ENCODE peak calls at places on chromosomes 6 and 20, in ten cellular contexts. One of them, this sample, is unnamed.
A peak's percentile ranks its signal among the peaks of the same experiment; 100 is the strongest.

GRCh38 chr20:61015602-61016001 is 236.5 kb upstream of the CDH4 start:
- DNase-seq in RWPE1: no peak
- DNase-seq in NCI-H2081: no peak
- DNase-seq in naive thymus-derived CD4-positive, alpha-beta T cell: no peak
- DNase-seq in amygdala: no peak
- DNase-seq in thyroid gland: no peak
- DNase-seq in hippocampal formation: no peak
- DNase-seq in stimulated activated CD4-positive, alpha-beta T cell treated with anti-CD3 and anti-CD28 coated beads, Interleukin-2, amount 100 ng/mL, for 48 hours: no peak
- DNase-seq in BJ: no peak
- DNase-seq in ecto neural progenitor cell: no peak
- DNase-seq in this sample: no peak

GRCh38 chr20:33079267-33079666 is at the start of gene BPIFB4:
- DNase-seq in RWPE1: no peak
- DNase-seq in NCI-H2081: no peak
- DNase-seq in naive thymus-derived CD4-positive, alpha-beta T cell: no peak
- DNase-seq in amygdala: no peak
- DNase-seq in thyroid gland: no peak
- DNase-seq in hippocampal formation: no peak
- DNase-seq in stimulated activated CD4-positive, alpha-beta T cell treated with anti-CD3 and anti-CD28 coated beads, Interleukin-2, amount 100 ng/mL, for 48 hours: no peak
- DNase-seq in BJ: no peak
- DNase-seq in ecto neural progenitor cell: no peak
- DNase-seq in this sample: no peak

GRCh38 chr20:53891306-53891894 is 179.0 kb downstream of the BCAS1 start:
- DNase-seq in RWPE1: no peak
- DNase-seq in NCI-H2081: no peak
- DNase-seq in naive thymus-derived CD4-positive, alpha-beta T cell: no peak
- DNase-seq in amygdala: no peak
- DNase-seq in thyroid gland: no peak
- DNase-seq in hippocampal formation: no peak
- DNase-seq in stimulated activated CD4-positive, alpha-beta T cell treated with anti-CD3 and anti-CD28 coated beads, Interleukin-2, amount 100 ng/mL, for 48 hours: no peak
- DNase-seq in BJ: no peak
- DNase-seq in ecto neural progenitor cell: no peak
- DNase-seq in this sample: no peak

GRCh38 chr20:31937820-31938219 is 14.0 kb downstream of the PDRG1 start:
- DNase-seq in RWPE1: no peak
- DNase-seq in NCI-H2081: no peak
- DNase-seq in naive thymus-derived CD4-positive, alpha-beta T cell: no peak
- DNase-seq in amygdala: no peak
- DNase-seq in thyroid gland: no peak
- DNase-seq in hippocampal formation: no peak
- DNase-seq in stimulated activated CD4-positive, alpha-beta T cell treated with anti-CD3 and anti-CD28 coated beads, Interleukin-2, amount 100 ng/mL, for 48 hours: no peak
- DNase-seq in BJ: no peak
- DNase-seq in ecto neural progenitor cell: no peak
- DNase-seq in this sample: no peak

GRCh38 chr6:29678114-29678513 is 2.8 kb downstream of the ZFP57 start:
- DNase-seq in RWPE1: peak; percentile 80
- DNase-seq in NCI-H2081: no peak
- DNase-seq in naive thymus-derived CD4-positive, alpha-beta T cell: no peak
- DNase-seq in amygdala: no peak
- DNase-seq in thyroid gland: no peak
- DNase-seq in hippocampal formation: no peak
- DNase-seq in stimulated activated CD4-positive, alpha-beta T cell treated with anti-CD3 and anti-CD28 coated beads, Interleukin-2, amount 100 ng/mL, for 48 hours: no peak
- DNase-seq in BJ: no peak
- DNase-seq in ecto neural progenitor cell: no peak
- DNase-seq in this sample: no peak

GRCh38 chr6:4950849-4951533 is 52.8 kb downstream of the RPP40 start:
- DNase-seq in RWPE1: peak; percentile 46
- DNase-seq in NCI-H2081: no peak
- DNase-seq in naive thymus-derived CD4-positive, alpha-beta T cell: no peak
- DNase-seq in amygdala: no peak
- DNase-seq in thyroid gland: no peak
- DNase-seq in hippocampal formation: no peak
- DNase-seq in stimulated activated CD4-positive, alpha-beta T cell treated with anti-CD3 and anti-CD28 coated beads, Interleukin-2, amount 100 ng/mL, for 48 hours: no peak
- DNase-seq in BJ: no peak
- DNase-seq in ecto neural progenitor cell: no peak
- DNase-seq in this sample: no peak

GRCh38 chr20:19992996-19993908 is 23.9 kb upstream of the NAA20 start:
- DNase-seq in RWPE1: peak; percentile 95
- DNase-seq in NCI-H2081: no peak
- DNase-seq in naive thymus-derived CD4-positive, alpha-beta T cell: no peak
- DNase-seq in amygdala: no peak
- DNase-seq in thyroid gland: no peak
- DNase-seq in hippocampal formation: peak; percentile 42
- DNase-seq in stimulated activated CD4-positive, alpha-beta T cell treated with anti-CD3 and anti-CD28 coated beads, Interleukin-2, amount 100 ng/mL, for 48 hours: no peak
- DNase-seq in BJ: peak; percentile 87
- DNase-seq in ecto neural progenitor cell: no peak
- DNase-seq in this sample: no peak

GRCh38 chr6:21593927-21594421 is 423 bp downstream of the SOX4 start:
- DNase-seq in RWPE1: peak; percentile 26
- DNase-seq in NCI-H2081: no peak
- DNase-seq in naive thymus-derived CD4-positive, alpha-beta T cell: no peak
- DNase-seq in amygdala: peak; percentile 33
- DNase-seq in thyroid gland: peak; percentile 64
- DNase-seq in hippocampal formation: no peak
- DNase-seq in stimulated activated CD4-positive, alpha-beta T cell treated with anti-CD3 and anti-CD28 coated beads, Interleukin-2, amount 100 ng/mL, for 48 hours: peak; percentile 1
- DNase-seq in BJ: no peak
- DNase-seq in ecto neural progenitor cell: peak; percentile 65
- DNase-seq in this sample: no peak

GRCh38 chr20:664151-664550 is 11.2 kb upstream of the SRXN1 start:
- DNase-seq in RWPE1: no peak
- DNase-seq in NCI-H2081: no peak
- DNase-seq in naive thymus-derived CD4-positive, alpha-beta T cell: no peak
- DNase-seq in amygdala: no peak
- DNase-seq in thyroid gland: no peak
- DNase-seq in hippocampal formation: no peak
- DNase-seq in stimulated activated CD4-positive, alpha-beta T cell treated with anti-CD3 and anti-CD28 coated beads, Interleukin-2, amount 100 ng/mL, for 48 hours: no peak
- DNase-seq in BJ: no peak
- DNase-seq in ecto neural progenitor cell: no peak
- DNase-seq in this sample: no peak

GRCh38 chr20:4560667-4561066 is 161.0 kb upstream of the PRND start:
- DNase-seq in RWPE1: no peak
- DNase-seq in NCI-H2081: no peak
- DNase-seq in naive thymus-derived CD4-positive, alpha-beta T cell: no peak
- DNase-seq in amygdala: no peak
- DNase-seq in thyroid gland: no peak
- DNase-seq in hippocampal formation: no peak
- DNase-seq in stimulated activated CD4-positive, alpha-beta T cell treated with anti-CD3 and anti-CD28 coated beads, Interleukin-2, amount 100 ng/mL, for 48 hours: no peak
- DNase-seq in BJ: no peak
- DNase-seq in ecto neural progenitor cell: no peak
- DNase-seq in this sample: no peak

GRCh38 chr6:13762648-13763441 is 51.2 kb upstream of the RANBP9 start:
- DNase-seq in RWPE1: peak; percentile 56
- DNase-seq in NCI-H2081: no peak
- DNase-seq in naive thymus-derived CD4-positive, alpha-beta T cell: peak; percentile 33
- DNase-seq in amygdala: no peak
- DNase-seq in thyroid gland: peak; percentile 61
- DNase-seq in hippocampal formation: no peak
- DNase-seq in stimulated activated CD4-positive, alpha-beta T cell treated with anti-CD3 and anti-CD28 coated beads, Interleukin-2, amount 100 ng/mL, for 48 hours: peak; percentile 7
- DNase-seq in BJ: peak; percentile 85
- DNase-seq in ecto neural progenitor cell: no peak
- DNase-seq in this sample: no peak

GRCh38 chr20:12047838-12048432 is 130.2 kb downstream of the BTBD3 start:
- DNase-seq in RWPE1: no peak
- DNase-seq in NCI-H2081: peak; percentile 29
- DNase-seq in naive thymus-derived CD4-positive, alpha-beta T cell: no peak
- DNase-seq in amygdala: no peak
- DNase-seq in thyroid gland: no peak
- DNase-seq in hippocampal formation: no peak
- DNase-seq in stimulated activated CD4-positive, alpha-beta T cell treated with anti-CD3 and anti-CD28 coated beads, Interleukin-2, amount 100 ng/mL, for 48 hours: no peak
- DNase-seq in BJ: no peak
- DNase-seq in ecto neural progenitor cell: no peak
- DNase-seq in this sample: no peak

GRCh38 chr6:43264599-43264998 is 21.3 kb downstream of the TTBK1 start:
- DNase-seq in RWPE1: no peak
- DNase-seq in NCI-H2081: no peak
- DNase-seq in naive thymus-derived CD4-positive, alpha-beta T cell: no peak
- DNase-seq in amygdala: no peak
- DNase-seq in thyroid gland: no peak
- DNase-seq in hippocampal formation: no peak
- DNase-seq in stimulated activated CD4-positive, alpha-beta T cell treated with anti-CD3 and anti-CD28 coated beads, Interleukin-2, amount 100 ng/mL, for 48 hours: no peak
- DNase-seq in BJ: no peak
- DNase-seq in ecto neural progenitor cell: no peak
- DNase-seq in this sample: no peak

GRCh38 chr6:109420751-109421150 is 19.7 kb downstream of the PPIL6 start:
- DNase-seq in RWPE1: peak; percentile 29
- DNase-seq in NCI-H2081: no peak
- DNase-seq in naive thymus-derived CD4-positive, alpha-beta T cell: no peak
- DNase-seq in amygdala: no peak
- DNase-seq in thyroid gland: peak; percentile 69
- DNase-seq in hippocampal formation: no peak
- DNase-seq in stimulated activated CD4-positive, alpha-beta T cell treated with anti-CD3 and anti-CD28 coated beads, Interleukin-2, amount 100 ng/mL, for 48 hours: no peak
- DNase-seq in BJ: no peak
- DNase-seq in ecto neural progenitor cell: no peak
- DNase-seq in this sample: no peak

GRCh38 chr20:48717095-48717958 is 110.5 kb downstream of the PREX1 start:
- DNase-seq in RWPE1: no peak
- DNase-seq in NCI-H2081: no peak
- DNase-seq in naive thymus-derived CD4-positive, alpha-beta T cell: no peak
- DNase-seq in amygdala: no peak
- DNase-seq in thyroid gland: no peak
- DNase-seq in hippocampal formation: peak; percentile 43
- DNase-seq in stimulated activated CD4-positive, alpha-beta T cell treated with anti-CD3 and anti-CD28 coated beads, Interleukin-2, amount 100 ng/mL, for 48 hours: no peak
- DNase-seq in BJ: no peak
- DNase-seq in ecto neural progenitor cell: no peak
- DNase-seq in this sample: no peak

GRCh38 chr20:37686762-37687477 is 6.9 kb upstream of the CTNNBL1 start:
- DNase-seq in RWPE1: peak; percentile 68
- DNase-seq in NCI-H2081: no peak
- DNase-seq in naive thymus-derived CD4-positive, alpha-beta T cell: no peak
- DNase-seq in amygdala: no peak
- DNase-seq in thyroid gland: no peak
- DNase-seq in hippocampal formation: no peak
- DNase-seq in stimulated activated CD4-positive, alpha-beta T cell treated with anti-CD3 and anti-CD28 coated beads, Interleukin-2, amount 100 ng/mL, for 48 hours: no peak
- DNase-seq in BJ: no peak
- DNase-seq in ecto neural progenitor cell: no peak
- DNase-seq in this sample: no peak

GRCh38 chr20:63124092-63124781 is 91.7 kb downstream of the YTHDF1 start:
- DNase-seq in RWPE1: peak; percentile 86
- DNase-seq in NCI-H2081: no peak
- DNase-seq in naive thymus-derived CD4-positive, alpha-beta T cell: no peak
- DNase-seq in amygdala: no peak
- DNase-seq in thyroid gland: no peak
- DNase-seq in hippocampal formation: no peak
- DNase-seq in stimulated activated CD4-positive, alpha-beta T cell treated with anti-CD3 and anti-CD28 coated beads, Interleukin-2, amount 100 ng/mL, for 48 hours: no peak
- DNase-seq in BJ: no peak
- DNase-seq in ecto neural progenitor cell: no peak
- DNase-seq in this sample: no peak

GRCh38 chr6:133388731-133389130 is 147.6 kb downstream of the EYA4 start:
- DNase-seq in RWPE1: no peak
- DNase-seq in NCI-H2081: no peak
- DNase-seq in naive thymus-derived CD4-positive, alpha-beta T cell: no peak
- DNase-seq in amygdala: no peak
- DNase-seq in thyroid gland: no peak
- DNase-seq in hippocampal formation: no peak
- DNase-seq in stimulated activated CD4-positive, alpha-beta T cell treated with anti-CD3 and anti-CD28 coated beads, Interleukin-2, amount 100 ng/mL, for 48 hours: no peak
- DNase-seq in BJ: no peak
- DNase-seq in ecto neural progenitor cell: no peak
- DNase-seq in this sample: no peak

GRCh38 chr20:9179867-9180266 is 111.0 kb downstream of the PLCB4 start:
- DNase-seq in RWPE1: no peak
- DNase-seq in NCI-H2081: no peak
- DNase-seq in naive thymus-derived CD4-positive, alpha-beta T cell: no peak
- DNase-seq in amygdala: no peak
- DNase-seq in thyroid gland: no peak
- DNase-seq in hippocampal formation: no peak
- DNase-seq in stimulated activated CD4-positive, alpha-beta T cell treated with anti-CD3 and anti-CD28 coated beads, Interleukin-2, amount 100 ng/mL, for 48 hours: no peak
- DNase-seq in BJ: no peak
- DNase-seq in ecto neural progenitor cell: no peak
- DNase-seq in this sample: no peak

GRCh38 chr20:20687319-20687718 is 25.1 kb downstream of the RALGAPA2 start:
- DNase-seq in RWPE1: no peak
- DNase-seq in NCI-H2081: no peak
- DNase-seq in naive thymus-derived CD4-positive, alpha-beta T cell: no peak
- DNase-seq in amygdala: no peak
- DNase-seq in thyroid gland: no peak
- DNase-seq in hippocampal formation: no peak
- DNase-seq in stimulated activated CD4-positive, alpha-beta T cell treated with anti-CD3 and anti-CD28 coated beads, Interleukin-2, amount 100 ng/mL, for 48 hours: no peak
- DNase-seq in BJ: no peak
- DNase-seq in ecto neural progenitor cell: no peak
- DNase-seq in this sample: no peak

GRCh38 chr6:36548401-36548743 is 1.1 kb upstream of the STK38 start:
- DNase-seq in RWPE1: no peak
- DNase-seq in NCI-H2081: no peak
- DNase-seq in naive thymus-derived CD4-positive, alpha-beta T cell: no peak
- DNase-seq in amygdala: no peak
- DNase-seq in thyroid gland: no peak
- DNase-seq in hippocampal formation: no peak
- DNase-seq in stimulated activated CD4-positive, alpha-beta T cell treated with anti-CD3 and anti-CD28 coated beads, Interleukin-2, amount 100 ng/mL, for 48 hours: no peak
- DNase-seq in BJ: no peak
- DNase-seq in ecto neural progenitor cell: no peak
- DNase-seq in this sample: no peak

GRCh38 chr20:40279390-40279789 is 409.6 kb downstream of the MAFB start:
- DNase-seq in RWPE1: peak; percentile 90
- DNase-seq in NCI-H2081: no peak
- DNase-seq in naive thymus-derived CD4-positive, alpha-beta T cell: no peak
- DNase-seq in amygdala: no peak
- DNase-seq in thyroid gland: peak; percentile 21
- DNase-seq in hippocampal formation: no peak
- DNase-seq in stimulated activated CD4-positive, alpha-beta T cell treated with anti-CD3 and anti-CD28 coated beads, Interleukin-2, amount 100 ng/mL, for 48 hours: no peak
- DNase-seq in BJ: peak; percentile 68
- DNase-seq in ecto neural progenitor cell: no peak
- DNase-seq in this sample: no peak

GRCh38 chr6:14212020-14212419 is 94.4 kb downstream of the CD83 start:
- DNase-seq in RWPE1: peak; percentile 33
- DNase-seq in NCI-H2081: no peak
- DNase-seq in naive thymus-derived CD4-positive, alpha-beta T cell: no peak
- DNase-seq in amygdala: no peak
- DNase-seq in thyroid gland: no peak
- DNase-seq in hippocampal formation: no peak
- DNase-seq in stimulated activated CD4-positive, alpha-beta T cell treated with anti-CD3 and anti-CD28 coated beads, Interleukin-2, amount 100 ng/mL, for 48 hours: no peak
- DNase-seq in BJ: no peak
- DNase-seq in ecto neural progenitor cell: no peak
- DNase-seq in this sample: no peak

GRCh38 chr20:25259358-25259757 is 11.5 kb downstream of the PYGB start:
- DNase-seq in RWPE1: no peak
- DNase-seq in NCI-H2081: no peak
- DNase-seq in naive thymus-derived CD4-positive, alpha-beta T cell: no peak
- DNase-seq in amygdala: no peak
- DNase-seq in thyroid gland: no peak
- DNase-seq in hippocampal formation: no peak
- DNase-seq in stimulated activated CD4-positive, alpha-beta T cell treated with anti-CD3 and anti-CD28 coated beads, Interleukin-2, amount 100 ng/mL, for 48 hours: no peak
- DNase-seq in BJ: no peak
- DNase-seq in ecto neural progenitor cell: no peak
- DNase-seq in this sample: no peak

GRCh38 chr20:38271609-38272120 is 11.1 kb upstream of the KIAA1755 start:
- DNase-seq in RWPE1: no peak
- DNase-seq in NCI-H2081: no peak
- DNase-seq in naive thymus-derived CD4-positive, alpha-beta T cell: no peak
- DNase-seq in amygdala: no peak
- DNase-seq in thyroid gland: no peak
- DNase-seq in hippocampal formation: no peak
- DNase-seq in stimulated activated CD4-positive, alpha-beta T cell treated with anti-CD3 and anti-CD28 coated beads, Interleukin-2, amount 100 ng/mL, for 48 hours: no peak
- DNase-seq in BJ: no peak
- DNase-seq in ecto neural progenitor cell: no peak
- DNase-seq in this sample: no peak

This sample was measured in DMS 273 treated with DMSO at 0.1 percent for 48 hours.